ENCODE peak calls at places on chromosomes 12 and 14, in five cellular contexts. I is GM04504, S is tibial nerve, Y is progenitor cell of endocrine pancreas, D is OCI-M1. P is an unnamed sample.

GRCh38 chr14:34711169-34711568 is 3.2 kb downstream of the CFL2 start:
- DNase-seq in S (no peak), I (peak; percentile 71), Y (no peak), D (peak; percentile 41), P (no peak)

GRCh38 chr12:88298014-88298682 is 156.0 kb downstream of the TMTC3 start:
- DNase-seq in Y (no peak), S (no peak), I (no peak), D (peak; percentile 52), P (no peak)

GRCh38 chr14:67569011-67569650 is 30.9 kb downstream of the PIGH start:
- DNase-seq in D (no peak), Y (no peak), I (no peak), S (no peak), P (no peak)

GRCh38 chr12:122099280-122099749 is 20.8 kb downstream of the MLXIP start:
- DNase-seq in I (no peak), Y (no peak), D (no peak), S (no peak), P (no peak)

GRCh38 chr12:25427328-25428249 is 125.5 kb downstream of the LMNTD1 start:
- DNase-seq in Y (no peak), D (no peak), S (no peak), I (no peak), P (no peak)

GRCh38 chr14:37246427-37246829 is 48.7 kb downstream of the MIPOL1 start:
- DNase-seq in I (peak; percentile 10), S (no peak), D (peak; percentile 62), Y (no peak), P (no peak)

GRCh38 chr12:108798551-108799221 is 58.7 kb downstream of the SSH1 start:
- DNase-seq in I (no peak), Y (no peak), S (no peak), D (no peak), P (peak; percentile 60)

GRCh38 chr12:131065801-131066200 is 112.1 kb downstream of the ADGRD1 start:
- DNase-seq in Y (no peak), I (no peak), S (peak; percentile 1), D (no peak), P (peak; percentile 30)

GRCh38 chr12:58420496-58420895 is 479.1 kb downstream of the ATP23 start:
- DNase-seq in S (no peak), Y (no peak), D (peak; percentile 34), I (peak; percentile 83), P (no peak)

GRCh38 chr12:69684472-69684871 is 14.6 kb downstream of the BEST3 start:
- DNase-seq in D (no peak), I (no peak), Y (no peak), S (no peak), P (no peak)

GRCh38 chr12:116169071-116169470 is 108.4 kb downstream of the MED13L start:
- DNase-seq in D (no peak), I (no peak), S (no peak), Y (no peak), P (no peak)

P was measured in left lung.